ENCODE peak calls at places on chromosomes 1 and 21, in six cellular contexts. One of them, this sample, is unnamed.

GRCh38 chr21:34598931-34599400 is 15.9 kb downstream of the RCAN1 start:
- DNase-seq in SJSA1: no peak
- DNase-seq in caudate nucleus: no peak
- DNase-seq in AG04450: no peak
- DNase-seq in kidney: no peak
- DNase-seq in vagina: no peak
- DNase-seq in this sample: peak

GRCh38 chr21:42027085-42027803 is 17.1 kb upstream of the ZBTB21 start:
- DNase-seq in SJSA1: no peak
- DNase-seq in AG04450: no peak
- DNase-seq in vagina: no peak
- DNase-seq in caudate nucleus: no peak
- DNase-seq in kidney: no peak
- DNase-seq in this sample: no peak

GRCh38 chr1:914253-914890 is 9.4 kb upstream of the SAMD11 start:
- DNase-seq in kidney: peak
- DNase-seq in vagina: no peak
- DNase-seq in SJSA1: no peak
- DNase-seq in AG04450: no peak
- DNase-seq in caudate nucleus: no peak
- DNase-seq in this sample: no peak

GRCh38 chr1:67632811-67633478 is 52.1 kb upstream of the GADD45A start:
- DNase-seq in kidney: no peak
- DNase-seq in SJSA1: no peak
- DNase-seq in AG04450: no peak
- DNase-seq in vagina: no peak
- DNase-seq in caudate nucleus: no peak
- DNase-seq in this sample: no peak

GRCh38 chr21:17501107-17502006 is 11.5 kb upstream of the CXADR start:
- DNase-seq in kidney: no peak
- DNase-seq in vagina: no peak
- DNase-seq in AG04450: no peak
- DNase-seq in SJSA1: no peak
- DNase-seq in caudate nucleus: peak
- DNase-seq in this sample: no peak

GRCh38 chr1:234996245-234996757 is 132.3 kb downstream of the TOMM20 start:
- DNase-seq in SJSA1: no peak
- DNase-seq in vagina: no peak
- DNase-seq in kidney: no peak
- DNase-seq in caudate nucleus: no peak
- DNase-seq in AG04450: no peak
- DNase-seq in this sample: no peak

GRCh38 chr1:24745711-24746582 is 700 bp downstream of the CLIC4 start:
- DNase-seq in SJSA1: peak
- DNase-seq in caudate nucleus: peak
- DNase-seq in AG04450: no peak
- DNase-seq in vagina: no peak
- DNase-seq in kidney: no peak
- DNase-seq in this sample: no peak

GRCh38 chr1:92910081-92910480 is 51.2 kb downstream of the DIPK1A start:
- DNase-seq in vagina: no peak
- DNase-seq in kidney: no peak
- DNase-seq in AG04450: no peak
- DNase-seq in caudate nucleus: no peak
- DNase-seq in SJSA1: no peak
- DNase-seq in this sample: peak

GRCh38 chr1:25858906-25859789 is at the start of gene AUNIP:
- DNase-seq in kidney: peak
- DNase-seq in SJSA1: peak
- DNase-seq in AG04450: peak
- DNase-seq in caudate nucleus: peak
- DNase-seq in vagina: no peak
- DNase-seq in this sample: peak

GRCh38 chr1:26602378-26602959 is 72.9 kb downstream of the RPS6KA1 start:
- DNase-seq in kidney: no peak
- DNase-seq in SJSA1: peak
- DNase-seq in vagina: no peak
- DNase-seq in AG04450: no peak
- DNase-seq in caudate nucleus: peak
- DNase-seq in this sample: no peak

GRCh38 chr1:6513296-6513928 is 21.9 kb upstream of the PLEKHG5 start:
- DNase-seq in AG04450: no peak
- DNase-seq in kidney: peak
- DNase-seq in caudate nucleus: no peak
- DNase-seq in SJSA1: no peak
- DNase-seq in vagina: no peak
- DNase-seq in this sample: no peak

GRCh38 chr1:15592285-15592684 is 7.4 kb upstream of the AGMAT start:
- DNase-seq in SJSA1: no peak
- DNase-seq in kidney: no peak
- DNase-seq in AG04450: no peak
- DNase-seq in caudate nucleus: no peak
- DNase-seq in vagina: no peak
- DNase-seq in this sample: peak

GRCh38 chr1:247330548-247331171 is 1.0 kb downstream of the ZNF496 start:
- DNase-seq in caudate nucleus: no peak
- DNase-seq in SJSA1: no peak
- DNase-seq in kidney: no peak
- DNase-seq in AG04450: no peak
- DNase-seq in vagina: no peak
- DNase-seq in this sample: no peak

GRCh38 chr21:31743712-31744111 is 11.8 kb upstream of the SCAF4 start:
- DNase-seq in caudate nucleus: no peak
- DNase-seq in vagina: no peak
- DNase-seq in SJSA1: no peak
- DNase-seq in AG04450: no peak
- DNase-seq in kidney: no peak
- DNase-seq in this sample: no peak

GRCh38 chr1:222654849-222655248 is 37.0 kb downstream of the MIA3 start:
- DNase-seq in caudate nucleus: no peak
- DNase-seq in vagina: no peak
- DNase-seq in AG04450: no peak
- DNase-seq in kidney: peak
- DNase-seq in SJSA1: peak
- DNase-seq in this sample: no peak

GRCh38 chr1:231580874-231581273 is 45.7 kb upstream of the DISC1 start:
- DNase-seq in caudate nucleus: no peak
- DNase-seq in AG04450: no peak
- DNase-seq in SJSA1: no peak
- DNase-seq in kidney: no peak
- DNase-seq in vagina: no peak
- DNase-seq in this sample: no peak

GRCh38 chr1:200857804-200858203 is 15.0 kb upstream of the GPR25 start:
- DNase-seq in vagina: no peak
- DNase-seq in kidney: no peak
- DNase-seq in caudate nucleus: no peak
- DNase-seq in SJSA1: no peak
- DNase-seq in AG04450: no peak
- DNase-seq in this sample: no peak

GRCh38 chr1:110605901-110606783 is at the start of gene KCNA2:
- DNase-seq in SJSA1: no peak
- DNase-seq in AG04450: no peak
- DNase-seq in kidney: peak
- DNase-seq in caudate nucleus: peak
- DNase-seq in vagina: no peak
- DNase-seq in this sample: no peak

GRCh38 chr1:8090241-8090702 is 64.2 kb upstream of the ERRFI1 start:
- DNase-seq in vagina: no peak
- DNase-seq in AG04450: no peak
- DNase-seq in caudate nucleus: no peak
- DNase-seq in kidney: no peak
- DNase-seq in SJSA1: peak
- DNase-seq in this sample: no peak
- H3K27ac ChIP-seq in vagina: peak
- H3K27ac ChIP-seq in AG04450: peak
- H3K27ac ChIP-seq in caudate nucleus: no peak
- H3K27ac ChIP-seq in kidney: no peak
- H3K27ac ChIP-seq in SJSA1: peak
- H3K27ac ChIP-seq in this sample: peak

DNA sequence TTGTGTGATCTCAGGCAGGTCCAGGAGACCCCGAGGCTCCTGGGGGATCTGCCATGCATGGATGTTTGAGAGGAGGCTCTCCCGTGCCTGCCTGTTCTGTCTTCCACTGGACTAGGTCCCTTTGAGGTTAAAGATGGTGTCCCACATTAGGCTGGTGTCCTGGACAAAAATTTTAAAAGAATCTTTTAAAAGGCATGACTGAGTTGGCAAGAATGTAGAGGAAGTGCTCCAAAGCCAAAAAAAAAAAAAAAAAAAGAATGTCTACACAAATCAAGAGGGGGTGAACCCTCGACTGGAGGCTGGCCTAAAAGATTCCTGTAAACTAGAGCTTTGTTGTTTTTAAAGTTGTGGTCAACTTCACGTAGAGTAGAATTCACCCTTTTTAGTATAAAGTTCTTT is 36.4 kb upstream of the PADI1 start:
- DNase-seq in SJSA1: peak
- DNase-seq in AG04450: peak
- DNase-seq in vagina: no peak
- DNase-seq in kidney: no peak
- DNase-seq in caudate nucleus: no peak
- DNase-seq in this sample: no peak
- H3K27ac ChIP-seq in SJSA1: peak
- H3K27ac ChIP-seq in AG04450: peak
- H3K27ac ChIP-seq in vagina: no peak
- H3K27ac ChIP-seq in kidney: no peak
- H3K27ac ChIP-seq in caudate nucleus: no peak
- H3K27ac ChIP-seq in this sample: peak

GRCh38 chr1:22255341-22256212 is 112.7 kb upstream of the WNT4 start:
- DNase-seq in caudate nucleus: no peak
- DNase-seq in vagina: no peak
- DNase-seq in kidney: no peak
- DNase-seq in SJSA1: no peak
- DNase-seq in AG04450: no peak
- DNase-seq in this sample: no peak
- H3K27ac ChIP-seq in caudate nucleus: no peak
- H3K27ac ChIP-seq in vagina: no peak
- H3K27ac ChIP-seq in kidney: no peak
- H3K27ac ChIP-seq in SJSA1: no peak
- H3K27ac ChIP-seq in AG04450: no peak
- H3K27ac ChIP-seq in this sample: no peak

GRCh38 chr1:54204199-54204598 is 4.2 kb downstream of the MRPL37 start:
- DNase-seq in SJSA1: no peak
- DNase-seq in AG04450: no peak
- DNase-seq in caudate nucleus: no peak
- DNase-seq in kidney: no peak
- DNase-seq in vagina: no peak
- DNase-seq in this sample: no peak

GRCh38 chr1:54200519-54200997 is 591 bp downstream of the MRPL37 start:
- DNase-seq in vagina: no peak
- DNase-seq in kidney: no peak
- DNase-seq in AG04450: no peak
- DNase-seq in SJSA1: peak
- DNase-seq in caudate nucleus: no peak
- DNase-seq in this sample: no peak

GRCh38 chr1:54193453-54193852 is 6.4 kb downstream of the CYB5RL start:
- DNase-seq in caudate nucleus: no peak
- DNase-seq in AG04450: no peak
- DNase-seq in kidney: no peak
- DNase-seq in SJSA1: no peak
- DNase-seq in vagina: no peak
- DNase-seq in this sample: no peak

GRCh38 chr1:54199765-54200518 is at the start of the genes CYB5RL and MRPL37:
- DNase-seq in kidney: peak
- DNase-seq in SJSA1: peak
- DNase-seq in caudate nucleus: peak
- DNase-seq in AG04450: peak
- DNase-seq in vagina: no peak
- DNase-seq in this sample: peak

GRCh38 chr1:54199151-54199764 is 572 bp downstream of the CYB5RL start:
- DNase-seq in AG04450: no peak
- DNase-seq in kidney: no peak
- DNase-seq in caudate nucleus: no peak
- DNase-seq in vagina: no peak
- DNase-seq in SJSA1: no peak
- DNase-seq in this sample: no peak
- H3K27ac ChIP-seq in AG04450: peak
- H3K27ac ChIP-seq in kidney: peak
- H3K27ac ChIP-seq in caudate nucleus: peak
- H3K27ac ChIP-seq in vagina: peak
- H3K27ac ChIP-seq in SJSA1: no peak
- H3K27ac ChIP-seq in this sample: no peak

DNA sequence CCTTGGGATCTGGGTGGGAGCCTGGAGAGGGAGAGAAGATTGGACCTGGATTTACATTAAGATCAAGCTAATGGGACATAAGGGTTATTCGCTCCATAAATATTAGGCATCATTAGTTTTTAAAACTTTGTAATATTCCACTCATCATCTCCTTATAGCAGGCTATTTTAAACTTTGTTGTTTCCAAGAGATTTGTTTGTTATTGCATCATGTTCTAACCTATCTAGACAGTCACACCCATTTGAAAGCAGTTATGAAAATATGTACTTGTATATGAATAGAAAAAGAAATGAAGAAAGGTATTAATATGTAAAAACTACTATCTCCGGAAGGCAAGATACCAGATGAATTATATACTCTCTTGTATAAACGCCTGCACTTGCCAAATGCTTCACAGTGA is 468.3 kb downstream of the MATN1 start:
- DNase-seq in vagina: no peak
- DNase-seq in SJSA1: no peak
- DNase-seq in kidney: no peak
- DNase-seq in AG04450: no peak
- DNase-seq in caudate nucleus: no peak
- DNase-seq in this sample: no peak
- H3K27ac ChIP-seq in vagina: no peak
- H3K27ac ChIP-seq in SJSA1: no peak
- H3K27ac ChIP-seq in kidney: no peak
- H3K27ac ChIP-seq in AG04450: no peak
- H3K27ac ChIP-seq in caudate nucleus: no peak
- H3K27ac ChIP-seq in this sample: no peak

This sample was measured in epithelial cell of prostate.